ENCODE peak calls at places on chromosomes 16 and 17, in seven cellular contexts. M is T-helper 9 cell, U is smooth muscle cell of the brain vasculature, T is GM19239, I is hypothalamus, Z is GOT3, Q is ACHN. X is an unnamed sample.

GRCh38 chr17:49646391-49647255 is 31.3 kb downstream of the SPOP start:
- DNase-seq in U (peak; percentile 24), Q (peak; percentile 90), T (peak; percentile 10), I (no peak), Z (no peak), M (no peak), X (no peak)

GRCh38 chr16:65667013-65667578 is 545.2 kb upstream of the CDH11 start:
- DNase-seq in I (no peak), M (no peak), T (no peak), Z (no peak), Q (no peak), U (no peak), X (no peak)

GRCh38 chr17:15651001-15651582 is 31.6 kb upstream of the FBXW10B start:
- DNase-seq in I (no peak), U (no peak), M (no peak), Z (no peak), Q (peak; percentile 11), T (no peak), X (no peak)

GRCh38 chr16:78659668-78660217 is 560.3 kb downstream of the WWOX start:
- DNase-seq in Z (no peak), U (no peak), T (no peak), I (no peak), M (no peak), Q (no peak), X (no peak)

GRCh38 chr16:67658849-67659674 is 998 bp downstream of the ACD start:
- DNase-seq in Q (no peak), I (peak; percentile 17), M (no peak), U (no peak), T (no peak), Z (no peak), X (no peak)

GRCh38 chr17:35257080-35257701 is 14.3 kb downstream of the SLFN5 start:
- DNase-seq in U (no peak), I (no peak), Q (no peak), T (no peak), M (no peak), Z (no peak), X (no peak)

GRCh38 chr17:39677581-39678339 is 9.5 kb downstream of the PNMT start:
- DNase-seq in T (no peak), Z (no peak), Q (no peak), U (no peak), I (peak; percentile 49), M (no peak), X (peak; percentile 83)

GRCh38 chr16:89643769-89644300 is 13.7 kb downstream of the CHMP1A start:
- DNase-seq in T (no peak), M (no peak), I (no peak), Z (no peak), U (no peak), Q (no peak), X (no peak)

GRCh38 chr16:20910781-20911321 is 10.3 kb downstream of the LYRM1 start:
- DNase-seq in T (no peak), Z (no peak), U (no peak), I (no peak), M (no peak), Q (peak; percentile 52), X (no peak)

GRCh38 chr17:37700881-37701280 is 44.0 kb downstream of the HNF1B start:
- DNase-seq in Q (no peak), M (no peak), Z (no peak), U (no peak), I (no peak), T (no peak), X (no peak)

GRCh38 chr16:81392011-81392410 is 52.6 kb upstream of the CMIP start:
- DNase-seq in T (no peak), M (no peak), I (no peak), Z (no peak), U (no peak), Q (no peak), X (no peak)

GRCh38 chr17:71900830-71901229 is 220.0 kb upstream of the SOX9 start:
- DNase-seq in T (no peak), U (no peak), M (no peak), Z (no peak), I (no peak), Q (no peak), X (no peak)

GRCh38 chr16:4261557-4262172 is 11.2 kb downstream of the TFAP4 start:
- DNase-seq in I (no peak), T (no peak), M (peak; percentile 13), Z (no peak), Q (peak; percentile 28), U (no peak), X (no peak)

GRCh38 chr16:81838794-81839193 is 59.7 kb downstream of the PLCG2 start:
- DNase-seq in Z (no peak), I (no peak), M (no peak), Q (no peak), T (no peak), U (no peak), X (no peak)

GRCh38 chr17:36945160-36945559 is 3.6 kb upstream of the AATF start:
- DNase-seq in U (no peak), Z (no peak), M (no peak), I (no peak), Q (no peak), T (no peak), X (no peak)

GRCh38 chr16:56825821-56826220 is 39.2 kb upstream of the SLC12A3 start:
- DNase-seq in Z (no peak), U (no peak), I (no peak), Q (no peak), M (no peak), T (no peak), X (no peak)

GRCh38 chr17:72518810-72519597 is 398.2 kb downstream of the SOX9 start:
- DNase-seq in Q (no peak), M (no peak), U (no peak), Z (no peak), T (no peak), I (peak; percentile 12), X (no peak)

GRCh38 chr17:74177018-74177450 is 26.4 kb upstream of the RPL38 start:
- DNase-seq in Q (peak; percentile 48), T (no peak), U (no peak), Z (no peak), M (no peak), I (peak; percentile 78), X (no peak)

GRCh38 chr17:77801545-77802332 is 156.8 kb upstream of the TNRC6C start:
- DNase-seq in I (no peak), T (no peak), U (no peak), Q (no peak), Z (no peak), M (no peak), X (no peak)

GRCh38 chr17:47099451-47099986 is 89.6 kb downstream of the CDC27 start:
- DNase-seq in T (no peak), M (no peak), Q (no peak), U (no peak), I (no peak), Z (no peak), X (no peak)

GRCh38 chr17:8212312-8213180 is 2.2 kb upstream of the AURKB start:
- DNase-seq in Z (no peak), U (no peak), M (no peak), T (no peak), Q (no peak), I (no peak), X (no peak)

GRCh38 chr16:20339744-20340143 is 12.4 kb upstream of the GP2 start:
- DNase-seq in I (no peak), Q (no peak), U (no peak), T (no peak), M (no peak), Z (no peak), X (no peak)

GRCh38 chr16:55008836-55009510 is 78.3 kb downstream of the IRX5 start:
- DNase-seq in M (no peak), I (no peak), T (no peak), Q (no peak), Z (no peak), U (no peak), X (no peak)

GRCh38 chr17:48055531-48056245 is 7.5 kb downstream of the NFE2L1 start:
- DNase-seq in T (no peak), I (no peak), M (no peak), Z (peak; percentile 16), U (no peak), Q (peak; percentile 77), X (no peak)

GRCh38 chr17:42290577-42290976 is 2.3 kb downstream of the STAT5A start:
- DNase-seq in U (no peak), Z (no peak), M (no peak), T (no peak), Q (no peak), I (no peak), X (no peak)

GRCh38 chr16:89338863-89339262 is 121.4 kb downstream of the ZNF778 start:
- DNase-seq in T (no peak), I (no peak), U (no peak), Z (no peak), M (no peak), Q (no peak), X (no peak)

GRCh38 chr16:8237452-8237851 is 352.9 kb downstream of the TMEM114 start:
- DNase-seq in T (no peak), Z (no peak), Q (no peak), U (no peak), I (no peak), M (no peak), X (no peak)

GRCh38 chr17:82848022-82848592 is 8.3 kb upstream of the ZNF750 start:
- DNase-seq in M (peak; percentile 23), T (no peak), U (peak; percentile 66), Z (no peak), Q (no peak), I (no peak), X (no peak)

GRCh38 chr16:89099905-89100304 is 6.3 kb downstream of the ACSF3 start:
- DNase-seq in Q (no peak), M (no peak), I (no peak), U (no peak), Z (no peak), T (no peak), X (no peak)

X was measured in thoracic aorta.